ENCODE peak calls at places on chromosome 11, in seven cellular contexts. A, Q, B, J, L, D and Y are unnamed samples.
A peak's percentile ranks its signal among the peaks of the same experiment; 100 is the strongest.

GRCh38 chr11:96213500-96213899 is 129.5 kb downstream of the MAML2 start:
- DNase-seq in A (peak; percentile 7), L (no peak), J (no peak), B (no peak), D (no peak), Q (no peak), Y (no peak)

GRCh38 chr11:63937713-63938480 is 905 bp upstream of the NAA40 start:
- DNase-seq in D (no peak), B (no peak), L (no peak), Q (no peak), A (no peak), J (no peak), Y (peak; percentile 54)

GRCh38 chr11:95863486-95864140 is 60.3 kb downstream of the MTMR2 start:
- DNase-seq in A (no peak), Q (no peak), L (no peak), D (no peak), B (no peak), J (no peak), Y (no peak)

GRCh38 chr11:73729594-73730206 is 31.2 kb downstream of the RAB6A start:
- DNase-seq in A (no peak), J (peak; percentile 23), D (no peak), B (no peak), L (peak; percentile 22), Q (no peak), Y (no peak)

GRCh38 chr11:1259561-1259960 is 36.7 kb downstream of the MUC5B start:
- DNase-seq in B (no peak), Q (no peak), D (no peak), J (no peak), A (no peak), L (no peak), Y (no peak)

GRCh38 chr11:92222701-92223100 is 1.9 kb upstream of the FAT3 start:
- DNase-seq in A (no peak), B (no peak), Q (no peak), D (no peak), L (no peak), J (no peak), Y (no peak)

GRCh38 chr11:17528181-17528691 is 16.0 kb downstream of the USH1C start:
- DNase-seq in D (no peak), Q (peak; percentile 10), A (no peak), B (peak; percentile 27), J (peak; percentile 43), L (peak; percentile 77), Y (peak; percentile 65)

GRCh38 chr11:35875063-35875462 is 68.8 kb upstream of the LDLRAD3 start:
- DNase-seq in A (no peak), B (no peak), Q (no peak), J (no peak), L (no peak), D (no peak), Y (no peak)

GRCh38 chr11:69022268-69022667 is 9.2 kb upstream of the MRGPRF start:
- DNase-seq in J (no peak), B (no peak), A (no peak), Q (no peak), D (no peak), L (no peak), Y (no peak)

GRCh38 chr11:12503886-12504285 is 126.5 kb downstream of the PARVA start:
- DNase-seq in L (no peak), Q (no peak), D (no peak), J (no peak), B (no peak), A (no peak), Y (no peak)

GRCh38 chr11:111308140-111308539 is 9.8 kb downstream of the POU2AF3 start:
- DNase-seq in A (no peak), D (peak; percentile 41), L (no peak), J (peak; percentile 91), B (no peak), Q (no peak), Y (peak; percentile 6)

GRCh38 chr11:76665172-76665571 is 5.4 kb downstream of the LRRC32 start:
- DNase-seq in D (no peak), A (no peak), B (no peak), Q (no peak), L (no peak), J (no peak), Y (no peak)

GRCh38 chr11:124115782-124116616 is 749 bp downstream of the VWA5A start:
- DNase-seq in L (no peak), D (peak; percentile 48), B (no peak), A (no peak), Q (no peak), J (no peak), Y (no peak)

GRCh38 chr11:86660011-86660595 is 12.3 kb downstream of the ME3 start:
- DNase-seq in Q (no peak), L (no peak), B (no peak), J (no peak), D (no peak), A (no peak), Y (no peak)

GRCh38 chr11:24496728-24497396 is at the start of gene LUZP2:
- DNase-seq in Q (no peak), J (peak; percentile 38), L (peak; percentile 49), D (no peak), A (no peak), B (no peak), Y (no peak)

GRCh38 chr11:120828847-120829246 is 195.1 kb upstream of the TBCEL start:
- DNase-seq in L (no peak), A (no peak), B (no peak), Q (no peak), J (no peak), D (no peak), Y (no peak)

GRCh38 chr11:15157181-15157580 is 42.5 kb downstream of the INSC start:
- DNase-seq in L (no peak), D (no peak), B (no peak), J (no peak), Q (no peak), A (no peak), Y (no peak)

GRCh38 chr11:37259734-37260133 is 661.7 kb upstream of the RAG2 start:
- DNase-seq in Q (no peak), B (no peak), D (no peak), J (no peak), L (no peak), A (no peak), Y (no peak)

GRCh38 chr11:7467652-7468051 is 17.7 kb upstream of the OLFML1 start:
- DNase-seq in A (no peak), B (no peak), Q (no peak), L (no peak), D (no peak), J (no peak), Y (no peak)

GRCh38 chr11:135001581-135001980 is 589.5 kb upstream of the B3GAT1 start:
- DNase-seq in J (no peak), L (no peak), Q (no peak), A (no peak), B (no peak), D (no peak), Y (no peak)

GRCh38 chr11:70073188-70073817 is 4.8 kb upstream of the ANO1 start:
- DNase-seq in B (no peak), J (no peak), Q (no peak), D (no peak), A (no peak), L (no peak), Y (no peak)

GRCh38 chr11:113242767-113243397 is 71.5 kb upstream of the TTC12 start:
- DNase-seq in D (no peak), A (no peak), J (no peak), L (no peak), Q (peak; percentile 7), B (no peak), Y (peak; percentile 62)

GRCh38 chr11:22920939-22921565 is 60.8 kb upstream of the CCDC179 start:
- DNase-seq in B (no peak), L (peak; percentile 6), A (peak; percentile 1), J (peak; percentile 36), Q (no peak), D (no peak), Y (peak; percentile 38)

GRCh38 chr11:99069831-99070444 is 49.2 kb downstream of the CNTN5 start:
- DNase-seq in B (no peak), L (no peak), D (no peak), Q (no peak), J (peak; percentile 6), A (no peak), Y (peak; percentile 20)

GRCh38 chr11:46760429-46761128 is 41.6 kb downstream of the F2 start:
- DNase-seq in B (no peak), D (no peak), J (no peak), A (no peak), L (no peak), Q (no peak), Y (no peak)

GRCh38 chr11:126636911-126637799 is 281.7 kb downstream of the ST3GAL4 start:
- DNase-seq in Q (no peak), L (no peak), A (no peak), D (no peak), B (no peak), J (no peak), Y (no peak)

GRCh38 chr11:31940396-31941037 is 129.4 kb upstream of the PAX6 start:
- DNase-seq in Q (no peak), L (no peak), B (no peak), A (no peak), J (no peak), D (no peak), Y (no peak)